ENCODE peak calls at places on chromosomes 13 and 19, in seven cellular contexts. V is IMR-90, S is neuronal stem cell, T is H9, F is H1, X is mesendoderm, K is mesenchymal stem cell. H is an unnamed sample.

GRCh38 chr19:35408284-35409171 is 37.7 kb downstream of the GPR42 start:
- DNase-seq in K (no peak), X (no peak), S (no peak), T (no peak), F (no peak), V (no peak), H (no peak)

GRCh38 chr19:14577885-14578427 is 4.9 kb upstream of the CLEC17A start:
- DNase-seq in X (no peak), F (no peak), T (peak), V (no peak), K (no peak), S (no peak), H (peak)

GRCh38 chr19:34847393-34847792 is 74.4 kb upstream of the ZNF599 start:
- DNase-seq in V (no peak), T (no peak), F (no peak), S (no peak), X (no peak), K (no peak), H (no peak)

GRCh38 chr13:61761690-61762089 is 346.0 kb upstream of the PCDH20 start:
- DNase-seq in F (no peak), X (no peak), S (no peak), K (no peak), V (no peak), T (no peak), H (no peak)

GRCh38 chr13:86906458-86906857 is 764.7 kb upstream of the SLITRK5 start:
- DNase-seq in X (peak), F (no peak), K (peak), V (peak), S (no peak), T (no peak), H (no peak)

GRCh38 chr13:43755844-43756243 is 30.9 kb downstream of the ENOX1 start:
- DNase-seq in X (no peak), T (no peak), V (no peak), F (no peak), K (no peak), S (no peak), H (no peak)

GRCh38 chr13:61275251-61275650 is 140.4 kb downstream of the PCDH20 start:
- DNase-seq in S (no peak), K (no peak), V (no peak), F (no peak), T (no peak), X (no peak), H (no peak)

GRCh38 chr13:93309886-93310520 is 83.4 kb downstream of the GPC6 start:
- DNase-seq in X (peak), K (peak), F (no peak), V (peak), T (no peak), S (peak), H (peak)

GRCh38 chr19:49881186-49881585 is 3.7 kb downstream of the TBC1D17 start:
- DNase-seq in X (no peak), F (no peak), V (no peak), T (no peak), K (no peak), S (no peak), H (no peak)

GRCh38 chr13:66367356-66367755 is 862.8 kb downstream of the PCDH9 start:
- DNase-seq in S (no peak), X (no peak), V (peak), T (no peak), K (no peak), F (no peak), H (no peak)

GRCh38 chr13:41074523-41074922 is 13.2 kb downstream of the WBP4 start:
- DNase-seq in S (no peak), T (no peak), V (no peak), K (no peak), F (no peak), X (no peak), H (no peak)

GRCh38 chr19:38735257-38735686 is 9.0 kb downstream of the CAPN12 start:
- DNase-seq in V (no peak), T (peak), F (peak), K (no peak), X (peak), S (no peak), H (peak)

GRCh38 chr13:100512422-100512821 is 76.2 kb downstream of the GGACT start:
- DNase-seq in T (no peak), F (no peak), X (no peak), K (peak), V (peak), S (no peak), H (peak)

GRCh38 chr19:48752511-48753365 is at the start of gene FUT1:
- DNase-seq in S (no peak), T (peak), X (peak), K (peak), V (no peak), F (peak), H (peak)

GRCh38 chr19:50500060-50500752 is 10.8 kb downstream of the JOSD2 start:
- DNase-seq in F (peak), V (no peak), K (peak), T (peak), X (peak), S (no peak), H (no peak)

GRCh38 chr19:13640611-13641010 is 123.7 kb upstream of the MRI1 start:
- DNase-seq in X (no peak), S (no peak), F (no peak), T (no peak), V (no peak), K (no peak), H (no peak)

GRCh38 chr13:83618966-83619365 is 263.3 kb downstream of the SLITRK1 start:
- DNase-seq in V (no peak), S (no peak), K (no peak), F (no peak), X (no peak), T (no peak), H (no peak)

GRCh38 chr19:51181913-51182419 is 39.9 kb downstream of the SIGLEC7 start:
- DNase-seq in F (no peak), S (no peak), V (no peak), T (peak), K (no peak), X (peak), H (no peak)

GRCh38 chr13:23427342-23428182 is 5.9 kb downstream of the SACS start:
- DNase-seq in T (no peak), X (no peak), K (peak), F (peak), S (no peak), V (peak), H (no peak)

GRCh38 chr13:87553142-87553541 is 118.0 kb upstream of the SLITRK5 start:
- DNase-seq in X (no peak), T (no peak), K (no peak), S (no peak), V (no peak), F (no peak), H (no peak)

GRCh38 chr19:1407662-1408299 is 395 bp downstream of the DAZAP1 start:
- DNase-seq in K (no peak), S (no peak), T (no peak), X (no peak), V (no peak), F (no peak), H (no peak)

GRCh38 chr19:13507053-13507611 is 853 bp upstream of the CACNA1A start:
- DNase-seq in V (peak), K (no peak), X (peak), S (peak), T (peak), F (peak), H (no peak)

GRCh38 chr19:10533656-10534386 is 9.9 kb upstream of the ATG4D start:
- DNase-seq in S (no peak), F (no peak), T (no peak), V (peak), K (peak), X (no peak), H (peak)

GRCh38 chr13:104872153-104872552 is 1663.3 kb downstream of the EFNB2 start:
- DNase-seq in S (no peak), V (no peak), T (no peak), F (no peak), K (no peak), X (peak), H (no peak)

GRCh38 chr19:42021185-42021584 is 27.2 kb upstream of the ATP1A3 start:
- DNase-seq in V (no peak), K (no peak), S (no peak), T (no peak), X (no peak), F (no peak), H (no peak)

GRCh38 chr19:29837448-29837961 is 25.7 kb downstream of the CCNE1 start:
- DNase-seq in F (no peak), K (no peak), V (no peak), T (no peak), X (no peak), S (no peak), H (no peak)

GRCh38 chr19:19348266-19348665 is 27.6 kb downstream of the MAU2 start:
- DNase-seq in K (no peak), S (no peak), T (no peak), F (no peak), V (no peak), X (no peak), H (no peak)

GRCh38 chr13:108932206-108932605 is 302.8 kb downstream of the MYO16 start:
- DNase-seq in V (no peak), S (no peak), K (no peak), X (no peak), F (no peak), T (no peak), H (no peak)

GRCh38 chr13:82878536-82878935 is 1003.7 kb downstream of the SLITRK1 start:
- DNase-seq in V (no peak), F (no peak), S (no peak), X (no peak), T (no peak), K (peak), H (peak)

GRCh38 chr13:43305416-43305815 is 282.0 kb downstream of the DNAJC15 start:
- DNase-seq in S (no peak), K (no peak), X (peak), V (peak), F (no peak), T (no peak), H (no peak)

GRCh38 chr13:75705395-75705794 is 69.3 kb downstream of the LMO7 start:
- DNase-seq in F (no peak), T (no peak), X (no peak), S (no peak), K (peak), V (peak), H (peak)

GRCh38 chr13:109869312-109870237 is 83.2 kb upstream of the IRS2 start:
- DNase-seq in V (peak), F (no peak), S (no peak), T (peak), X (peak), K (no peak), H (peak)

GRCh38 chr13:27775943-27776342 is 16.3 kb upstream of the GSX1 start:
- DNase-seq in T (peak), X (no peak), K (no peak), S (no peak), V (no peak), F (no peak), H (no peak)

GRCh38 chr19:55484571-55485438 is at the start of gene NAT14:
- DNase-seq in T (peak), K (peak), S (peak), F (peak), X (peak), V (peak), H (peak)

GRCh38 chr13:100382787-100383186 is 205.8 kb downstream of the GGACT start:
- DNase-seq in T (no peak), S (no peak), X (no peak), F (no peak), K (peak), V (peak), H (no peak)

GRCh38 chr13:76884571-76885202 is 1.5 kb downstream of the KCTD12 start:
- DNase-seq in V (peak), T (no peak), F (no peak), X (no peak), S (no peak), K (peak), H (no peak)

GRCh38 chr19:49496574-49497008 is 357 bp downstream of the RPS11 start:
- DNase-seq in F (no peak), S (no peak), K (no peak), X (no peak), V (no peak), T (no peak), H (no peak)

GRCh38 chr19:7751157-7751783 is 3.9 kb upstream of the CD209 start:
- DNase-seq in F (no peak), V (peak), X (no peak), T (no peak), K (no peak), S (no peak), H (peak)
- H2AK5ac ChIP-seq in F (peak), V (no peak), X (no peak), T (no peak), K (no peak), S (no peak), H (no peak)

DNA sequence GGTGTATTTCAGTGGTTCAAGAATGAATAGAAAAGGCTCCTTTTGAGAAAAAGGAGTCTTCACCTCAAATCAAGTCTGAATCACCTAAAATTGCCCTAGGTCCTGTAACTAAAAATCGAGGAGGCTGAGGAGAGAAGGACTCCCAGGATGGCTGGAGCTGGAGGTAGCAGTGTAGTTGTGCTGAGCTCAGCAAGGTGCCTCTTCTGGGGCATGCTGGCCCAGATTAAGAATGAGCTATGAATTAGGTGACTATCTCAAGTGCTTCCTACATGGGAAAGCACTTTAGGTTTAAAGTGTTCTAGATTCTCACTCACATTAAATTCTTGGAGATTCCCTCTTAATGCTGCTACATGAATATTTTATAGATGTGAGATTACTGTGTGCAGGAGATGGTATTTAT is 28.8 kb upstream of the KL start:
- DNase-seq in T (no peak), X (no peak), V (no peak), K (no peak), S (no peak), F (no peak), H (no peak)
- H2AK5ac ChIP-seq in T (no peak), X (no peak), V (no peak), K (no peak), S (no peak), F (no peak), H (no peak)

DNA sequence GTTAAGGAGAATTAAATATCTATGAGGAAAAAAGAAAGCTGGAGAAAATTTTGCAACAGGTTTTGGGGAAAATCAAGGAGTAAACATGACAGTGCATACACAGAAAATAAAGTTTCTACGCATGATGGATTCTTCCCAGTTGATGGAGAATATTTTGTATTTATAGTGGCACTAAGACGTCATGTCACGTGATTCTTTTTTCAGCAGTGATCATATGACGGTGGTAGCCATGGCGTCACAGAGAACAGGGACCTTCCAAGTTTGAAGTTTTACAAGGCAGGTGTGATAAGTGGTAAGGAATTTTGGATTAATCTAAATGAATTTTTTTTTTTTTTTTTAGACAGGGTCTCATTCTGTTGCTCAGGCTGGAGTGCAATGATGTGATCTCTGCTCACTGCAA is 8.5 kb downstream of the MBD3L1 start:
- DNase-seq in S (no peak), K (no peak), T (no peak), V (no peak), F (no peak), X (no peak), H (no peak)
- H2AK5ac ChIP-seq in S (no peak), K (no peak), T (no peak), V (no peak), F (no peak), X (no peak), H (no peak)

GRCh38 chr13:21611385-21611784 is 7.4 kb upstream of the MICU2 start:
- DNase-seq in K (no peak), F (no peak), V (no peak), S (no peak), X (no peak), T (no peak), H (no peak)
- H2AK5ac ChIP-seq in K (no peak), F (no peak), V (no peak), S (no peak), X (no peak), T (no peak), H (no peak)

GRCh38 chr13:97600438-97601080 is 166.6 kb downstream of the RAP2A start:
- DNase-seq in S (no peak), T (no peak), X (no peak), K (peak), F (no peak), V (peak), H (peak)
- H2AK5ac ChIP-seq in S (no peak), T (no peak), X (no peak), K (no peak), F (no peak), V (no peak), H (no peak)

GRCh38 chr13:21526707-21527454 is 67.8 kb upstream of the ZDHHC20 start:
- DNase-seq in X (no peak), S (no peak), V (no peak), K (no peak), T (no peak), F (no peak), H (no peak)

GRCh38 chr13:21528616-21529015 is 69.5 kb upstream of the ZDHHC20 start:
- DNase-seq in S (no peak), K (peak), V (peak), X (no peak), T (no peak), F (no peak), H (peak)

GRCh38 chr13:21529102-21529893 is 70.2 kb upstream of the ZDHHC20 start:
- DNase-seq in T (no peak), V (no peak), X (no peak), S (no peak), K (no peak), F (no peak), H (no peak)

GRCh38 chr13:21531475-21531874 is 72.4 kb upstream of the ZDHHC20 start:
- DNase-seq in F (no peak), T (no peak), K (no peak), V (no peak), S (no peak), X (no peak), H (no peak)

DNA sequence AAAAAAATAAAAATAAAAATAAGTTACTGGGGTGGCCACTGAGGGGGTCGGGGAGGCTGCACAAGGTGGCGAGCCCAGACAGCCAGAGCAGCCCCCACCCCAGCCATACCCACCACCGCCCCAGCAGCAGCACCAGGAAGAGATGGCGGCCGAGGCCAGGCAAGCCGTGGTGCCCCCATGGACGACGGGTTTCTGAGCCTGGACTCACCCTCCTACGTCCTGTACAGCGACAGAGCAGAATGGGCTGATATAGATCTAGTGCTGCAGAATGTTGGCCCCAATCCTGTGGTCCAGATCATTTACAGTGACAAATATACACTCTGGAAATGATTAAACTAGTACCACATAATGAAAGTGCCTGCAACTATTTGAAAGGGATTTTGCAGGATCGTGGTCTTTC is 71.6 kb upstream of the ZDHHC20 start:
- DNase-seq in X (no peak), V (no peak), F (no peak), K (no peak), T (no peak), S (no peak), H (no peak)
- H2AK5ac ChIP-seq in X (no peak), V (no peak), F (no peak), K (peak), T (no peak), S (no peak), H (no peak)

GRCh38 chr13:81493144-81493543 is 1152.2 kb upstream of the SPRY2 start:
- DNase-seq in V (no peak), X (no peak), S (no peak), T (no peak), K (no peak), F (no peak), H (no peak)
- H2AK5ac ChIP-seq in V (no peak), X (no peak), S (no peak), T (no peak), K (no peak), F (no peak), H (no peak)

GRCh38 chr19:18174983-18175382 is 1.4 kb downstream of the IFI30 start:
- DNase-seq in K (no peak), T (no peak), V (no peak), F (no peak), X (no peak), S (no peak), H (no peak)
- H2AK5ac ChIP-seq in K (no peak), T (no peak), V (no peak), F (no peak), X (no peak), S (peak), H (no peak)

DNA sequence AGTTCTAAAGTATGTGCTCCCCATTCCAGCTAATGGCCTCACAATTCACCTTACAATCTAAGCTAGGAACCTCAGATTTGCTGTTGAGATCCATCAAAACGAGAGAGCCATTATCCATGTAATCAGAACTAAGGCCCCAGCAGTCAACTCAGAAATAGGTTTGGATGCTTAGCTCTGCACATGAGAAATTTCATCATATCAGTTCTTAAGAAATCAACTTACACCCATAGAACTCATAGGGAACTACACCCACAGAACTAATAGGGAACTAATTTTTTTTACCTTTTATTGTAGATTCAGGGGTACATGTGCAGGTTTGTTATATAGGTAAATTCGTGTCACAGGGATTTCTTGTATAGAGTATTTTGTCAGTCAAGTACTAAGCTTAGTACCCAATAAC is 28.7 kb downstream of the CYSLTR2 start:
- DNase-seq in T (no peak), S (no peak), V (no peak), K (no peak), X (no peak), F (no peak), H (no peak)
- H2AK5ac ChIP-seq in T (no peak), S (no peak), V (no peak), K (no peak), X (no peak), F (no peak), H (no peak)

DNA sequence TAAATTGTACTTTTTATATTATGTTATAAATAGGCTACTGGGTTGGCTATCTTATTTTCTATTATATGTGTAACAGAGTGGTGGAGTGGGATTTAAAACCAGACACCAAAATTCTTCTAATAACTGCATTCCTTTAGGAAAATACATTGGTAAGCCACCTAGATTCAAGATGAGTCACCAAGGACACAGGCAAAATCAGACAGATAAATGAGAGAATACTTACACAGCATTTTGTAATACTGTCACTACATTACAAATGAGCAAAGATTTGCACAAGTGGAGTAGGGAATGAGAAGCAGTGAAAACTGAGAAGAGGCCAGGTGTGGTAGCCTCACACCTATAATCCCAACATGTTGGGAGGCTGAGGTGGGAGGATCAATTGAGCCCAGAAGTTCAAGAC is 6.2 kb upstream of the SPART start:
- DNase-seq in S (no peak), V (peak), F (no peak), X (no peak), K (peak), T (no peak), H (peak)
- H2AK5ac ChIP-seq in S (no peak), V (no peak), F (no peak), X (no peak), K (no peak), T (no peak), H (no peak)